ENCODE peak calls at places on chromosomes 1 and 21, in seven cellular contexts. N is GM23338, G is prostate gland, Y is GM12891, Z is HL-60, U is endothelial cell of umbilical vein, I is sigmoid colon. P is an unnamed sample.

GRCh38 chr1:45172015-45172414 is 34.4 kb downstream of the ZSWIM5 start:
- DNase-seq in Y (no peak), G (peak), N (no peak), Z (peak), U (no peak), I (no peak), P (no peak)

GRCh38 chr1:99707535-99708142 is 58.8 kb downstream of the FRRS1 start:
- DNase-seq in I (peak), Z (peak), N (peak), Y (peak), G (peak), U (peak), P (no peak)

GRCh38 chr1:215845224-215845902 is 278.3 kb downstream of the KCTD3 start:
- DNase-seq in I (no peak), Z (no peak), N (no peak), G (no peak), U (no peak), Y (no peak), P (no peak)

GRCh38 chr1:234840843-234841242 is 230.9 kb upstream of the IRF2BP2 start:
- DNase-seq in Z (peak), G (no peak), I (no peak), U (no peak), Y (no peak), N (no peak), P (no peak)

GRCh38 chr21:8991088-8991907 is 1530.1 kb upstream of the TPTE start:
- DNase-seq in U (peak), G (no peak), I (peak), N (peak), Y (no peak), Z (no peak), P (no peak)

GRCh38 chr1:108852141-108852540 is 4.8 kb downstream of the AKNAD1 start:
- DNase-seq in Y (no peak), G (no peak), Z (no peak), N (no peak), I (no peak), U (no peak), P (no peak)

GRCh38 chr1:220796530-220796929 is 9.8 kb downstream of the MTARC1 start:
- DNase-seq in G (no peak), Z (no peak), Y (no peak), I (peak), N (no peak), U (no peak), P (no peak)

GRCh38 chr1:84174051-84174556 is 30.0 kb downstream of the PRKACB start:
- DNase-seq in Y (no peak), N (peak), U (peak), G (no peak), Z (no peak), I (no peak), P (no peak)

GRCh38 chr1:42173155-42173933 is 8.8 kb upstream of the GUCA2A start:
- DNase-seq in N (peak), U (peak), Z (peak), I (peak), G (peak), Y (peak), P (peak)

GRCh38 chr21:45283611-45284455 is 3.9 kb downstream of the POFUT2 start:
- DNase-seq in Z (no peak), N (no peak), U (no peak), I (peak), Y (no peak), G (no peak), P (no peak)

GRCh38 chr1:212477014-212477679 is 44.4 kb downstream of the NENF start:
- DNase-seq in Y (peak), U (peak), Z (peak), N (peak), G (peak), I (peak), P (peak)

GRCh38 chr21:25369524-25370300 is 237.6 kb downstream of the MRPL39 start:
- DNase-seq in G (no peak), I (no peak), Y (no peak), Z (no peak), U (no peak), N (no peak), P (no peak)

GRCh38 chr1:231601775-231602674 is 24.6 kb upstream of the DISC1 start:
- DNase-seq in I (no peak), Y (no peak), G (peak), Z (no peak), U (peak), N (no peak), P (no peak)

GRCh38 chr21:31665397-31665796 is 5.9 kb downstream of the SOD1 start:
- DNase-seq in Y (no peak), U (no peak), G (no peak), Z (peak), N (no peak), I (no peak), P (no peak)

GRCh38 chr1:66383602-66384001 is 150.4 kb upstream of the SGIP1 start:
- DNase-seq in I (no peak), Y (no peak), G (no peak), N (no peak), Z (no peak), U (no peak), P (no peak)

GRCh38 chr1:30615076-30615795 is 108.1 kb downstream of the MATN1 start:
- DNase-seq in I (no peak), Z (no peak), U (no peak), N (no peak), G (no peak), Y (no peak), P (no peak)

GRCh38 chr1:164772635-164773034 is 213.7 kb downstream of the PBX1 start:
- DNase-seq in G (peak), I (peak), Z (no peak), N (no peak), Y (no peak), U (no peak), P (no peak)

GRCh38 chr1:35361638-35362037 is 93.1 kb downstream of the ZMYM4 start:
- DNase-seq in Y (no peak), U (peak), N (peak), Z (no peak), I (no peak), G (no peak), P (no peak)

GRCh38 chr21:46325073-46325912 is 1.3 kb downstream of the PCNT start:
- DNase-seq in I (peak), G (peak), U (peak), Z (peak), Y (peak), N (peak), P (peak)

GRCh38 chr1:233629305-233629935 is 15.5 kb downstream of the KCNK1 start:
- DNase-seq in Z (no peak), U (no peak), I (no peak), Y (no peak), G (no peak), N (no peak), P (no peak)

GRCh38 chr21:42147386-42148020 is 71.4 kb upstream of the ABCG1 start:
- DNase-seq in Y (no peak), U (no peak), I (peak), Z (no peak), N (no peak), G (no peak), P (no peak)

GRCh38 chr1:72946901-72947505 is 664.7 kb upstream of the NEGR1 start:
- DNase-seq in U (no peak), Z (no peak), I (no peak), G (no peak), N (no peak), Y (no peak), P (no peak)

GRCh38 chr1:50967416-50968020 is 2.5 kb upstream of the CDKN2C start:
- DNase-seq in G (no peak), I (no peak), Z (peak), N (no peak), U (peak), Y (no peak), P (peak)

GRCh38 chr1:86380257-86380861 is 15.8 kb downstream of the ODF2L start:
- DNase-seq in N (peak), Z (no peak), U (peak), G (no peak), Y (no peak), I (no peak), P (no peak)

GRCh38 chr1:79197421-79197820 is 190.9 kb upstream of the ADGRL4 start:
- DNase-seq in G (no peak), N (peak), U (peak), Y (no peak), Z (no peak), I (no peak), P (no peak)

GRCh38 chr21:24163539-24163938 is 1443.7 kb downstream of the MRPL39 start:
- DNase-seq in G (no peak), N (no peak), Z (no peak), I (no peak), Y (no peak), U (no peak), P (no peak)

GRCh38 chr1:169107673-169108160 is 1.2 kb downstream of the ATP1B1 start:
- DNase-seq in Z (no peak), Y (no peak), I (no peak), N (no peak), G (no peak), U (peak), P (no peak)

GRCh38 chr1:244865028-244865371 is 657 bp upstream of the HNRNPU start:
- DNase-seq in U (no peak), G (no peak), I (peak), Z (peak), N (peak), Y (no peak), P (no peak)

DNA sequence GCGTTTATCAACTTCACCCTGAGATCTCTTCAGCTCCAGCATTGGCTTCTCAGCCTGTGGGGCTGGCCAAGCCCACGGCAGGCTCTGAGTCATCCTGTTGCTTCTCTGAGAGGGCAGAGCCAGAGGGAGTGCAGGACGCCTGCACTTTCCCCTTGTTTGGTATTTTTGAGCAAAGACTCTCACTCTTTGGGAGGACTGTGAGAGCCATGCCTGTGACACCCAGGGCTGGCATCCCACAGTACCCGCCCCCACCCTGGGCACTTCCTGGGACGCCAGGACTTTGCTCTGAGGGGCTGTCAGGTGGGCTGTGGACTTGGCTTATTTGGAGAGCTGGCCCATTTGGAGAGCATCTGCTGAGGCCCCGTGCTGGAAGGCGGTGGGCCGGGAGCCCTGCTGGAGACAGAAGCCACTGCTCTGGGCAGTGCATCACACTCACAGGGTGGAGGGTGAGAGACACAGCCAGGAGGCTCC is 37.4 kb downstream of the VANGL1 start:
- DNase-seq in Z (no peak), Y (no peak), U (no peak), I (peak), N (no peak), G (no peak), P (no peak)
- TF ChIP-seq POLR2AphosphoS5 in Z (no peak), Y (no peak), U (no peak), I (peak), N (no peak), G (no peak), P (no peak)

GRCh38 chr1:118100686-118101300 is 84.2 kb downstream of the SPAG17 start:
- DNase-seq in N (no peak), Z (no peak), Y (no peak), G (peak), U (no peak), I (no peak), P (no peak)
- TF ChIP-seq POLR2AphosphoS5 in N (no peak), Z (no peak), Y (no peak), G (peak), U (no peak), I (no peak), P (no peak)

GRCh38 chr1:91735266-91735845 is 150.6 kb downstream of the TGFBR3 start:
- DNase-seq in G (no peak), N (no peak), Y (no peak), U (no peak), Z (no peak), I (no peak), P (no peak)

GRCh38 chr1:91737650-91738049 is 148.3 kb downstream of the TGFBR3 start:
- DNase-seq in Z (no peak), U (no peak), Y (no peak), G (no peak), I (no peak), N (no peak), P (no peak)

GRCh38 chr1:91736146-91736998 is 149.6 kb downstream of the TGFBR3 start:
- DNase-seq in N (no peak), U (no peak), I (peak), G (no peak), Z (no peak), Y (no peak), P (no peak)

GRCh38 chr1:91732991-91733390 is 153.0 kb downstream of the TGFBR3 start:
- DNase-seq in Z (no peak), N (no peak), I (no peak), U (no peak), G (no peak), Y (no peak), P (no peak)

DNA sequence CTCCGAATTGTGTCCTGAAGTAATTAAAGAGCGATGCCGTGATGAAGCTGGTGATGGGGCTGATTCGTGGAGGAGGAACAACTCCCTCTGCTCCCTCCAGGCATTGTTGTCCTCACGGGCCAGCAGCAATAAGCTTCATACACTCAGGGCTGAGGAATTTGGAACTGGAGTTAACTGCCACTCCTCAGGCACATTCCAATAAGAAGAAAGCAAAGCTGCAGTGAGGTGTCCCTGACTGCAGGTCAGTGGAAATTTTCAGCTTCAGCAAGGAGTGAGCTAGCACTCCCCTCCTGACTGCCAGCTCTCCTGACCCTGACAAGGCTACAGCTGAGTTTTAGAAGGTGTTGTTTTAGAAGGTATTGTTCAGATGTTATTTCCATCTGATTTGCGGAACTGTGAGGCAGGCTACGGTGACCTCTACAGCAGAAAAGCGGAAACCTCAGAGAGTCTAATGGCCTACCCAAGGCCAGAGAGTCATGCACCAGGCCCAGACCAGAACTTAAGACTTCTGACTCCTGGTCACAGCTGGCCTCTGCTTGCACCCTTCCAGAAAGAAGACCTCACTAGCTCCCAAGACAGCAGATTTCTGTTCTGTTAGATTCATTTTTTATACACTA is 148.8 kb downstream of the TGFBR3 start:
- DNase-seq in N (peak), I (peak), Z (no peak), G (peak), U (peak), Y (no peak), P (no peak)
- TF ChIP-seq POLR2AphosphoS5 in N (no peak), I (peak), Z (no peak), G (peak), U (no peak), Y (no peak), P (no peak)

DNA sequence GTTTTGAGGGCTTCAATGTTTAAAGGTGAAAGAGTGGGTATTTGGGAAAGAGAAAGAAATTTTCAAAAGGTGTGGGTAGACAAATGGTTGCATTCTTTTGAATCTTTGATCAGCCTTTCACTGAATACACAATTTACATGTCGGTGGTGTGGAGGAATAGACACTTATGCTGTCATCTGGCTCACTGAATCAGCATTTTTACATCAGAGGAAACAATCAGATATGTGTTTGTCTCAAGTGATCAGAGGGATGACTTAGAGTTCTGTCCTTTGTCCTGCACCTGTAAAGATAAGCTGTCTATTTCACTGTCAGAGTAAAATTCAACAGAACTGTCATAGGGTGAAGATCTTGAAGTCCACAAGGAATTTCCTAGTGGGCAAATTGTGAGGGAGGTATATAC is 170.9 kb upstream of the USP25 start:
- DNase-seq in U (no peak), N (no peak), G (no peak), Y (no peak), Z (no peak), I (no peak), P (no peak)
- TF ChIP-seq POLR2AphosphoS5 in U (no peak), N (no peak), G (no peak), Y (no peak), Z (no peak), I (no peak), P (no peak)

GRCh38 chr1:167819849-167820683 is 93.9 kb downstream of the ADCY10 start:
- DNase-seq in I (peak), N (peak), U (peak), G (peak), Z (no peak), Y (peak), P (peak)
- TF ChIP-seq POLR2AphosphoS5 in I (peak), N (peak), U (peak), G (peak), Z (no peak), Y (no peak), P (no peak)

DNA sequence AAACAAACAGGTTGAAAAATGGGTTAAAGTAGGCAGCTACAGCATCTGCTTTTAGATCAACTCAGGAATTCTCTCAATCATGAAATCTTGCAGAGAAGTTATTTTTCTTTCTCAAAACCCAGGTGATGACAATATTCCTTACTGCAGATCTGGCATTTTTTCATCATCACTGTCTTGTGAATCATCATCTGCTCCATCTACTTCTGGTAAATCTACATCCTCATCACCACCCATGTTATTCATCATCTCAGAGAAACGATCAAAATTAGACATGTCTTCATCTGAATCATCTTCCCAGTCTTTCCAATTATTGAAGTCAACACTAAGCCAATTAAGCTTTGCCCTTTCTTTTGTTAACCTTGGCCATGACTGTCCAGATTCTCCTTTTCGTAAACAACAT is 21.8 kb downstream of the GBP2 start:
- DNase-seq in I (no peak), Z (no peak), Y (no peak), G (no peak), N (no peak), U (no peak), P (no peak)
- TF ChIP-seq POLR2AphosphoS5 in I (no peak), Z (no peak), Y (no peak), G (no peak), N (no peak), U (no peak), P (no peak)

DNA sequence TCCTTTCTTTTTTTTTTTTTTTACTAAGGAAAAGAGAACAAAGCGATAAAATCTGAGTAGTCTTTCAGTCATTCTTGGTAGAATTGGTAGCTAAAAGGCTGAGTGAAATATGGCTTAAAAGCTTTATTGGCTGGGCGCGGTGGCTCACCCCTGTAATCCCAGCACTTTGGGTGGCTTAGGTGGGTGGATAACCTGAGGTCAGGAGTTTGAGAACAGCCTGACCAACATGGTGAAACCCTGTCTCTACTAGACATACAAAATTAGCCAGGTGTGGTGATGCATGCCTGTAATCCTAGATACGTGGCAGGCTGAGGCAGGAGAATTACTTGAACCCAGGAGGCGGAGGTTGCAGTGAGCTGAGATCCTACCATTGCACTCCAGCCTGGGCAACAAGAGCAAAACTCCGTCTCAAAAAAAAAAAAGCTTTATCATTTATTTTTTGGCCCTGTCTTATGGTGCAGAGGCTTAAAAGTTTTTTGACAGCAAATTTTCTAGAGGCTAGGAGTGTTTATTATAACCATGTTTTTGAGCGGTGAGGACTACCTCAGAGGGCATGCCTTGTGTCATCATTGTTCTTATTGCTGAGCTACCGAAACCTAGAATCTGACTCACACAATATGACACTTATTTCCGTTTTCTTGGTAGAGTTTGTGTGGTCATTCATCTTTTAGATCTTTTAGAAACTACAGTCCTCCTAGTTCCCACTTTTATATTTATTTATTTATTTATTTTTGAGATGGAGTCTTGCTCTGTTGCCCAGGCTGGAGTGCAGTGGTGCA is 41.1 kb downstream of the KIF1B start:
- DNase-seq in G (no peak), I (no peak), U (no peak), Z (no peak), N (no peak), Y (no peak), P (no peak)
- TF ChIP-seq POLR2AphosphoS5 in G (no peak), I (no peak), U (no peak), Z (no peak), N (no peak), Y (no peak), P (no peak)

GRCh38 chr1:160407819-160408801 is 7.7 kb downstream of the VANGL2 start:
- DNase-seq in Y (no peak), N (no peak), Z (no peak), U (no peak), I (no peak), G (no peak), P (no peak)

GRCh38 chr1:160408864-160409263 is 8.5 kb downstream of the VANGL2 start:
- DNase-seq in U (no peak), I (no peak), G (no peak), N (no peak), Y (no peak), Z (no peak), P (no peak)

GRCh38 chr1:160411963-160412362 is 11.6 kb downstream of the VANGL2 start:
- DNase-seq in I (no peak), Y (no peak), N (no peak), U (no peak), G (no peak), Z (no peak), P (no peak)

GRCh38 chr1:160411231-160411630 is 10.9 kb downstream of the VANGL2 start:
- DNase-seq in Y (no peak), I (no peak), Z (no peak), U (no peak), G (no peak), N (no peak), P (no peak)

GRCh38 chr1:160410412-160411005 is 10.1 kb downstream of the VANGL2 start:
- DNase-seq in G (no peak), U (no peak), Z (no peak), I (no peak), Y (no peak), N (peak), P (no peak)
- TF ChIP-seq POLR2AphosphoS5 in G (no peak), U (no peak), Z (no peak), I (no peak), Y (no peak), N (no peak), P (no peak)

GRCh38 chr1:150149490-150150453 is at the start of gene PLEKHO1:
- DNase-seq in Z (peak), U (peak), N (peak), Y (peak), I (peak), G (peak), P (no peak)

GRCh38 chr1:150152182-150152536 is 2.4 kb downstream of the PLEKHO1 start:
- DNase-seq in G (no peak), U (peak), Y (no peak), Z (no peak), N (no peak), I (peak), P (no peak)

GRCh38 chr1:150150511-150151021 is 850 bp downstream of the PLEKHO1 start:
- DNase-seq in U (no peak), G (no peak), Z (peak), Y (no peak), I (peak), N (peak), P (no peak)

GRCh38 chr1:150152772-150153461 is 3.2 kb downstream of the PLEKHO1 start:
- DNase-seq in N (no peak), I (peak), U (peak), Y (no peak), G (no peak), Z (no peak), P (no peak)

GRCh38 chr1:150151291-150152181 is 1.8 kb downstream of the PLEKHO1 start:
- DNase-seq in N (no peak), I (peak), G (no peak), Y (no peak), U (no peak), Z (peak), P (no peak)
- TF ChIP-seq POLR2AphosphoS5 in N (no peak), I (peak), G (peak), Y (peak), U (peak), Z (peak), P (peak)

P was measured in GM12892.